ENCODE peak calls at places on chromosomes 1 and 21, in six cellular contexts. U is cardiac fibroblast, G is retinal pigment epithelial cell, D is HFF-Myc, X is transverse colon, T is mammary epithelial cell. Z is an unnamed sample.

GRCh38 chr1:232952514-232953175 is 2.2 kb downstream of the NTPCR start:
- DNase-seq in U (peak), G (no peak), D (no peak), X (peak), T (peak), Z (peak)

GRCh38 chr1:55073187-55073916 is 34.0 kb downstream of the PCSK9 start:
- DNase-seq in U (no peak), G (no peak), D (no peak), X (no peak), T (no peak), Z (no peak)

GRCh38 chr1:190367200-190367599 is 110.5 kb downstream of the BRINP3 start:
- DNase-seq in U (no peak), G (no peak), D (no peak), X (no peak), T (no peak), Z (no peak)

GRCh38 chr1:208177656-208178055 is 66.5 kb downstream of the PLXNA2 start:
- DNase-seq in U (no peak), G (no peak), D (no peak), X (peak), T (peak), Z (peak)

GRCh38 chr1:187374130-187374529 is 545.4 kb downstream of the PLA2G4A start:
- DNase-seq in U (no peak), G (no peak), D (no peak), X (no peak), T (no peak), Z (no peak)

GRCh38 chr1:39272791-39273071 is 68.2 kb downstream of the MACF1 start:
- DNase-seq in U (no peak), G (no peak), D (no peak), X (no peak), T (no peak), Z (no peak)

GRCh38 chr1:225114354-225114995 is 185.0 kb downstream of the DNAH14 start:
- DNase-seq in U (no peak), G (no peak), D (no peak), X (no peak), T (no peak), Z (no peak)

GRCh38 chr1:7669559-7670208 is 101.4 kb upstream of the VAMP3 start:
- DNase-seq in U (peak), G (no peak), D (no peak), X (peak), T (peak), Z (peak)

GRCh38 chr1:183645453-183646024 is 7.6 kb downstream of the APOBEC4 start:
- DNase-seq in U (no peak), G (no peak), D (no peak), X (no peak), T (no peak), Z (no peak)

GRCh38 chr1:147673401-147673800 is 3.1 kb upstream of the ACP6 start:
- DNase-seq in U (no peak), G (peak), D (no peak), X (no peak), T (no peak), Z (no peak)

GRCh38 chr1:41599912-41600311 is 115.4 kb upstream of the EDN2 start:
- DNase-seq in U (peak), G (no peak), D (no peak), X (no peak), T (no peak), Z (peak)
- TF ChIP-seq CTCF in U (peak), G (peak), D (peak), X (peak), T (peak), Z (peak)

GRCh38 chr21:34543017-34543416 is 31.0 kb upstream of the KCNE1 start:
- DNase-seq in U (no peak), G (no peak), D (no peak), X (peak), T (no peak), Z (no peak)

GRCh38 chr21:34548782-34549376 is 36.9 kb upstream of the KCNE1 start:
- DNase-seq in U (no peak), G (no peak), D (no peak), X (no peak), T (peak), Z (peak)

GRCh38 chr21:34546556-34546955 is 34.5 kb upstream of the KCNE1 start:
- DNase-seq in U (no peak), G (no peak), D (no peak), X (no peak), T (no peak), Z (no peak)

GRCh38 chr21:34544032-34544496 is 32.1 kb upstream of the KCNE1 start:
- DNase-seq in U (peak), G (peak), D (peak), X (peak), T (peak), Z (peak)

GRCh38 chr21:34545079-34545884 is 33.3 kb upstream of the KCNE1 start:
- DNase-seq in U (peak), G (no peak), D (no peak), X (peak), T (peak), Z (peak)
- H3K4me3 ChIP-seq in U (no peak), G (no peak), D (no peak), X (no peak), T (no peak), Z (no peak)

DNA sequence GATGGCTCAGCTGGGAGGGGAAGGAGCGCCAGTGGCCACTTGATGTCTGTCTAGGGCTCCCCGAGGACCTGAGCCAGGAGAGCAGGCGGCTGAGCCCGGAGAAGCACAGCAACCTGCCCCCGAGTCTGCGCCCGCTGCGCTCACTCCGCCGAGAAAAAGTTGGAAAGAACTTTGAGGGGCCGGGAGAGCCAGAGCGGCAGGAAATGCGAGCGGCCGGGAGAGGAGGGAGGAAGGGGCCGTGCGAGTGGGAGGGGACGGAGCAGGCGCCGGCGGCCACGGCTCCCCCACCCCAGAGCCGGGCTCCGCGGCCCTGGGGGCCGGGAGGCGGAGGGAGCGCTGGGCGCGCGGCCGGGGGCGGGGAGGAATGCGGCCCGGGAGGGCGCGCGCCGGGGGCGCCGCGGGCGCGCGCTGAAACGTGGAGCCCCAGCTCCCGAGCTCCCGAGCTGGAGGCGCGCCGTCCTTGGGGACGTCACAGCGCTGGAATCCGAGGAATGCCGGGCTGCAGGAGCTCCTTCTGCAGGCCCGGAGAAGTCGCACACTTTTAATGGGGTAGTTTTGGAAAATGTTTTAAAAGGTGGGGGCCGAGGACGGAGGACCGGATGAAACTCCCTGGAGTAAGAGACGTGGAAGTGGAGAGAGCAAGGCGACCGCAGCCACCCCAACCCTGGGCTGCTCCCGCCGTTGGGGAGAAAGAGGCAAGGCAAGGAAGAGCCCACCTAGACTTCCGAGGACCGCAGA is at the start of gene PTPN14:
- DNase-seq in U (peak), G (peak), D (peak), X (peak), T (peak), Z (peak)
- TF ChIP-seq CTCF in U (peak), G (peak), D (peak), X (peak), T (peak), Z (peak)

DNA sequence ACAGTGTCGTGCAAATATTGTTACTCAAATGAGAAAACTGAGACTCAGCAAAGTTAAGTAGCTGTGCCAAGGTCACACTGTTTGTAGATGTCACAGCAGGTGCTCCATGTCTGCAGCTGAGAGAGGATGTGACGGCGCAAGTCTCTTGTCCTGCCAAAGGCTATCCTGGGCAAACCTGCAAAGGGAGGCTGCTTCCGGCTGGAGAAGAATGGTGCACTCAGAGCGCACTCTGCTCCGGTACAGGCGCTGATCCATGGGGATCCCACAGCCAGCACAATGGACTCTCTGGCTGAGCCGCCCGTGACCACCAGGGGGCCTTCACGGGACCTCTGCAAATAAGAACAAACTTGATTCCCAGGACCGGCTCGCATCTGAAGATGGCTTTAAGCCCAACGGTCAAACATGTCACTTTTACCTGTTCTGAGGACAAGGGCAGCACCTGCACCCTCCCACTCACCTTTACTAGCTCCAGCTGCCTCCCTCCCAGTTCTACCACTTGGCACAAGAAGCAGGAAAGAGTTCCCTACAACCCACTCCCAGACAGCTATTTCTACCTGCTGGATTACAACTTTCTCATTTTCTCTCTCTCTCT is 21.9 kb downstream of the RD3 start:
- DNase-seq in U (peak), G (no peak), D (peak), X (peak), T (peak), Z (peak)
- H3K4me3 ChIP-seq in U (no peak), G (no peak), D (no peak), X (no peak), T (no peak), Z (no peak)

GRCh38 chr1:53396563-53397268 is 62.5 kb upstream of the DMRTB1 start:
- DNase-seq in U (no peak), G (no peak), D (no peak), X (no peak), T (no peak), Z (no peak)

GRCh38 chr1:53398091-53398490 is 61.1 kb upstream of the DMRTB1 start:
- DNase-seq in U (peak), G (no peak), D (no peak), X (no peak), T (no peak), Z (no peak)

GRCh38 chr1:53393325-53393792 is 65.5 kb upstream of the LRP8 start:
- DNase-seq in U (peak), G (no peak), D (peak), X (peak), T (peak), Z (peak)

GRCh38 chr1:53394306-53394705 is 64.9 kb upstream of the DMRTB1 start:
- DNase-seq in U (no peak), G (no peak), D (no peak), X (no peak), T (no peak), Z (no peak)

GRCh38 chr1:53395671-53396215 is 63.5 kb upstream of the DMRTB1 start:
- DNase-seq in U (no peak), G (no peak), D (no peak), X (no peak), T (no peak), Z (no peak)
- TF ChIP-seq CTCF in U (no peak), G (no peak), D (no peak), X (no peak), T (no peak), Z (no peak)

DNA sequence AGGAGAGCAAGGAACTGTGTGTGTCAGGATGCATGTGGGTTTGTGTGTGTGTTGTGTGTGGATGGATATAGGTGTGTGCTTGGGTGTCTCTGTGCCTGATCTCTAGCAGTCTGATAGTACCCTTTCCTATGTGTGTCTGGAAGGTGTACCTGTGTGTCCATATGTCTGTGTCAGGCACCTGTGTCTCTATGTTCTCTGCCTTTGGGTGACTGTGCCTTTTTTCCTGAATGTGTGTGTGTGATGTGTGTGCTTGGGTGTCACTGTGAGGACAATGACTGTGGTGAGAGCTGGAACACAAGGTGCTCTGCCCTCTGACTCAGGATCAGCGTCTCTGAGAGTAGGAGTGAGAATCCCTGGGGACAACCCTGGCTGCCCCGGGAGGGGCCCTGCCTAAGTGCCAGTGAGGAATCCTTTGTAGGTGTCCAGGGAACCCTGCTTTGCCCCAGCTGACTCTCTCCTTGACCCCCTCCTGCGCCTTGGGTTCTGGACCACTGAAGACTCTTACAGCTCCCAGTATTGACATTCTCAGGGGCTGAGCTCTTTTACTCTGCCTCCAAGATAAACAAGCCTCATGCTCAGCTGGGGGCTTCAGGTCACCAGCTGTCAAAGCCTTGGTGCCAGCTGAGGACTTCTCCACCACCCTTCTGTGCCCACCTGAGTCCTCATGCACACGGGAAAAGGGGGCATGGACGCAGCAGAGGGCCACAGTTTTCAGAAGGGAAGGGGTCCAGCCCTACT is 710 bp upstream of the EFNA3 start:
- DNase-seq in U (peak), G (no peak), D (no peak), X (peak), T (peak), Z (peak)
- H3K4me3 ChIP-seq in U (no peak), G (no peak), D (peak), X (no peak), T (no peak), Z (peak)

DNA sequence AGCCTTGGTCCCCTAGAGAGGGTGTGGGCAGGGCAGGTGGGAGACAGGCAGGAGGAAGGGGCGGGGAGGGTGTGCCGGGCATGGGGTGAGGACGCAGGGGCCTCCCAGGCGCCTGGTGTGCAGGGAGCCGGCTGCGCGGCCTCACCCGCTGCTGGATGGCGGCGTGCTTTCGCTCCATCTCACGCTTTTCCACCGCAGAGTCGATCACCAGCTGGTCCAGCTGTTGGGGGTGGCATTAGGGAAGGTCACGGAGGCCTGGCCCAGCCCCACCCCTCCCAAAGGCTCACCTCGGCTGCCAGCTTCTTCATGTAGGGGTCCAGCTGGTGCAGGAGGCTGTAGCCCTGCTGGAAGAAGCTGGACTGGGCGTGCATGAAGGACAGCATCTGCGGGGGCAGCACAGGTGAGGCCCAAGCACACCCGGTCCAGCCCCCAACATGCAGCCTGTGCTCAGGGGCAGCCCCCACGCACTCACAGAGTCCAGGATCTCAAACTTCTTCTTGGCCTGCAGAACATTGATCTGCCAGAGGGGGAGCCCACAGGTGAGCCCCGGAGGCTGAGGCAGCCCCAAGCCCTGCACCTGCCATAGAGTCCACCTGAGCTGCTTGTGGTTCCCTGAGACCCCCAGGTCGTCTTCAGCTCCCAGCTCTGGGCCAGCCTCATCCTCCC is 7.9 kb downstream of the ACAP3 start:
- DNase-seq in U (no peak), G (no peak), D (no peak), X (no peak), T (no peak), Z (peak)
- TF ChIP-seq CTCF in U (peak), G (peak), D (peak), X (no peak), T (peak), Z (peak)

DNA sequence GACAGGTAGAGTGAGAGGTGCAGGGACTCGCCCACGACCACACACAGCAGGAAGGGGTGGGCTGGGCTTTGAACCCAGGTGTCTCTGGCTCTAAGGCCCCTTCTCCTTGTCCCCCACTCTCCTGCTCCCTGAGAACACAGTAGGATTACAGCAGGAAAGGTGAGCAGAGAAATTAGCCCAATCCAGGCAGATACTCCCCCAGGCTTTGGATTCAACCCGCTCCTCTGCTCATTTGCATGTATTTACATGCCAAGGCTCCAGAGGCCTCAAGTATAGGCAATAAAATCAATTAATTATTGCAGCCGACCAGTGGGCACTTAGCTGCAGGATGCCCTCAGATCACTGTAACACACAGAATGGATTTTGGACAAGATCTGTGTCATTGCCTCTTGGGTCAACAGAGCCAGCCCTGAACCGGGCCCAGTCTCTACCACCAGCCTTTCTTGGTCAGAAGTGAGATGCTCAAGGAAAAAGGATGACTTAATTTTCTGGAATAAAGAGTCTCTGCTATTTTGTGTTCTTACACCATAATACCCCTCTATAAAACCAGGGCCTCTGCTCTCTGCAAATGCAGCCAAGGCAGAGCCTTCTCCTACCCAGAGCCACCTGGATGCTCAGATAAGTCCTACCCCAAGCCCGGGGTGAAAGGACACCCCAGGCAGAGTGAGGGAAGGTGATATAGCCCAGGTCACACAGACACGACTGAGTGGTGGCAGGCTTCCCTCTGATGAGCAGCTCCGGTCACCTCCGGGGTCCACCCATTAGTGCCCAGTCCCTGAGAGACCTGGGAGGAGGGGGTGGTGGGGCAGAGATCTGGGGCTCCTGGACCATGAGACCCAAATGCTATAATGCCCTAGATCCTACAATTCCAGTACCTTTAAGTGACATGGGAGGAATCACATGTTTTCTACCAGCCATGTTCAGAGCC is 28.9 kb downstream of the MATN1 start:
- DNase-seq in U (no peak), G (no peak), D (no peak), X (no peak), T (no peak), Z (no peak)
- H3K4me3 ChIP-seq in U (no peak), G (no peak), D (no peak), X (no peak), T (no peak), Z (no peak)

GRCh38 chr1:107480548-107480947 is 339.7 kb downstream of the NTNG1 start:
- DNase-seq in U (no peak), G (no peak), D (no peak), X (peak), T (no peak), Z (no peak)
- TF ChIP-seq CTCF in U (no peak), G (peak), D (no peak), X (no peak), T (peak), Z (no peak)

GRCh38 chr1:9404117-9404516 is 111.4 kb downstream of the SPSB1 start:
- DNase-seq in U (no peak), G (no peak), D (no peak), X (no peak), T (no peak), Z (no peak)

GRCh38 chr1:9401080-9401453 is 108.4 kb downstream of the SPSB1 start:
- DNase-seq in U (no peak), G (no peak), D (no peak), X (no peak), T (no peak), Z (no peak)

GRCh38 chr1:9402256-9402616 is 109.5 kb downstream of the SPSB1 start:
- DNase-seq in U (no peak), G (no peak), D (no peak), X (no peak), T (no peak), Z (no peak)

GRCh38 chr1:9404541-9404940 is 111.8 kb downstream of the SPSB1 start:
- DNase-seq in U (no peak), G (no peak), D (no peak), X (no peak), T (no peak), Z (no peak)

DNA sequence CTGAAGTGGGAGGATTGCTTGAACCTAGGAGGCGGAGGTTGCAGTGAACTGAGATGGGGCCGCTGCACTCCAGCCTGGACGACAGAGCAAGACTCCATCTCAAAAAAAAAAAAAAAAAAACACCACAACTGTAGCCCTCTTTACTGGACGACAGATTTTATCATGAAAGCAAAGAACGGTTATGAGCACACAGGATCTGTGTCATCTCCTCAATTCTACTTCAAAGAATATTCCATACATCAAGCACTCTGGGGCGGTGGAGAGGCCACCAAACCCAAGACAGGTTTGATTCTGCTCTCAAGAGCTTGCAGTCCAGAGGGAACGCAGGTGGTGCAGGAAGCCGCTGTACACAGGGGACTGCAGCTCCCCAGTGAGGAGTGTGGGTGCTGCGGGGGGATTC is 110.0 kb downstream of the SPSB1 start:
- DNase-seq in U (no peak), G (no peak), D (no peak), X (no peak), T (no peak), Z (no peak)
- H3K4me3 ChIP-seq in U (no peak), G (no peak), D (no peak), X (no peak), T (no peak), Z (no peak)